ENCODE peak calls at places on chromosomes 13 and 19, in six cellular contexts. E is IMR-90, S is tibial nerve, R is left ventricle myocardium inferior, I is ovary, J is ascending aorta. L is an unnamed sample.
A peak's percentile ranks its signal among the peaks of the same experiment; 100 is the strongest.

GRCh38 chr19:39342647-39343305 is 555 bp downstream of the SAMD4B start:
- DNase-seq in E (no peak), R (no peak), J (no peak), I (peak; percentile 52), S (no peak), L (no peak)

GRCh38 chr19:1355974-1356865 is 27.5 kb upstream of the NDUFS7 start:
- DNase-seq in J (no peak), E (peak; percentile 30), S (no peak), R (no peak), I (no peak), L (no peak)

GRCh38 chr19:15289673-15290072 is 42.7 kb downstream of the BRD4 start:
- DNase-seq in R (no peak), E (no peak), J (no peak), S (no peak), I (no peak), L (no peak)

GRCh38 chr13:77620138-77620537 is 77.3 kb upstream of the SLAIN1 start:
- DNase-seq in E (no peak), R (no peak), S (no peak), I (no peak), J (no peak), L (no peak)

GRCh38 chr19:30742981-30743380 is 370.8 kb downstream of the ZNF536 start:
- DNase-seq in I (no peak), E (no peak), J (no peak), S (no peak), R (no peak), L (peak; percentile 62)

GRCh38 chr13:42396501-42396900 is 124.5 kb downstream of the AKAP11 start:
- DNase-seq in E (no peak), R (no peak), I (no peak), J (no peak), S (no peak), L (no peak)

GRCh38 chr13:43245374-43245964 is 222.1 kb downstream of the DNAJC15 start:
- DNase-seq in I (no peak), S (no peak), R (no peak), J (no peak), E (peak; percentile 92), L (no peak)

GRCh38 chr13:58461217-58461616 is 829.7 kb downstream of the PCDH17 start:
- DNase-seq in R (no peak), S (no peak), E (no peak), J (no peak), I (no peak), L (no peak)

GRCh38 chr13:49616688-49617065 is 11.6 kb upstream of the ARL11 start:
- DNase-seq in E (no peak), R (no peak), S (no peak), I (no peak), J (no peak), L (no peak)

GRCh38 chr19:15436012-15436825 is 13.5 kb downstream of the WIZ start:
- DNase-seq in R (no peak), E (no peak), S (no peak), J (no peak), I (no peak), L (no peak)

GRCh38 chr13:26628706-26629105 is 71.2 kb downstream of the WASF3 start:
- DNase-seq in E (peak; percentile 40), S (no peak), I (no peak), R (no peak), J (no peak), L (no peak)

GRCh38 chr13:113211774-113212173 is 2.4 kb downstream of the CUL4A start:
- DNase-seq in E (no peak), I (no peak), J (no peak), R (no peak), S (no peak), L (peak; percentile 67)

GRCh38 chr19:29263305-29264080 is 50.5 kb upstream of the UQCRFS1 start:
- DNase-seq in E (peak; percentile 17), J (no peak), S (peak; percentile 55), I (peak; percentile 31), R (peak; percentile 32), L (no peak)

GRCh38 chr13:73421310-73421912 is 362.6 kb downstream of the KLF5 start:
- DNase-seq in E (peak; percentile 68), I (no peak), S (no peak), R (no peak), J (no peak), L (no peak)

GRCh38 chr19:28710278-28710677 is 502.7 kb downstream of the UQCRFS1 start:
- DNase-seq in R (no peak), J (no peak), I (no peak), E (peak; percentile 67), S (peak; percentile 28), L (no peak)

GRCh38 chr13:73995752-73996151 is 138.5 kb downstream of the KLF12 start:
- DNase-seq in I (no peak), S (no peak), J (no peak), R (no peak), E (no peak), L (no peak)

GRCh38 chr19:29680447-29680846 is 15.2 kb downstream of the PLEKHF1 start:
- DNase-seq in J (no peak), I (no peak), S (no peak), E (no peak), R (peak; percentile 53), L (no peak)

GRCh38 chr13:68380041-68380973 is 1150.2 kb upstream of the PCDH9 start:
- DNase-seq in I (no peak), R (no peak), J (no peak), E (no peak), S (no peak), L (no peak)

GRCh38 chr13:43079392-43079931 is 56.1 kb downstream of the DNAJC15 start:
- DNase-seq in J (no peak), R (no peak), I (no peak), S (no peak), E (no peak), L (no peak)

GRCh38 chr19:48928164-48929005 is 5.1 kb upstream of the DHDH start:
- DNase-seq in R (no peak), E (peak; percentile 58), S (no peak), J (no peak), I (no peak), L (no peak)

GRCh38 chr13:51249767-51250741 is 27.9 kb downstream of the FAM124A start:
- DNase-seq in J (no peak), E (no peak), R (no peak), S (no peak), I (no peak), L (no peak)

GRCh38 chr13:96112936-96113335 is 23.0 kb downstream of the HS6ST3 start:
- DNase-seq in J (no peak), R (no peak), S (no peak), I (no peak), E (no peak), L (no peak)

GRCh38 chr19:2476451-2477140 is 669 bp downstream of the GADD45B start:
- DNase-seq in E (peak; percentile 74), I (peak; percentile 62), R (peak; percentile 49), J (no peak), S (no peak), L (peak; percentile 90)

GRCh38 chr13:81957121-81957520 is 1616.2 kb upstream of the SPRY2 start:
- DNase-seq in S (no peak), I (no peak), R (no peak), E (no peak), J (no peak), L (no peak)

GRCh38 chr13:31038834-31039552 is 106.5 kb downstream of the TEX26 start:
- DNase-seq in J (no peak), R (no peak), I (no peak), E (peak; percentile 44), S (no peak), L (peak; percentile 36)

GRCh38 chr19:18278521-18279265 is 2.7 kb downstream of the JUND start:
- DNase-seq in R (no peak), J (no peak), S (no peak), E (no peak), I (peak; percentile 68), L (no peak)

GRCh38 chr19:52566588-52566987 is 3.5 kb upstream of the ZNF701 start:
- DNase-seq in R (no peak), S (no peak), J (no peak), E (peak; percentile 84), I (no peak), L (no peak)

GRCh38 chr13:61954092-61954491 is 538.4 kb upstream of the PCDH20 start:
- DNase-seq in J (no peak), E (peak; percentile 0), R (no peak), I (no peak), S (no peak), L (no peak)
- TF ChIP-seq CTCF in J (peak; percentile 10), E (no peak), R (peak; percentile 47), I (no peak), S (no peak), L (peak; percentile 67)

GRCh38 chr19:35911173-35911572 is 3.1 kb upstream of the TYROBP start:
- DNase-seq in J (no peak), R (no peak), S (no peak), E (no peak), I (no peak), L (no peak)
- TF ChIP-seq CTCF in J (no peak), R (no peak), S (no peak), E (no peak), I (no peak), L (no peak)

GRCh38 chr13:20773194-20774080 is at the start of gene EEF1AKMT1:
- DNase-seq in R (peak; percentile 95), S (peak; percentile 88), J (peak; percentile 60), E (peak; percentile 91), I (peak; percentile 96), L (peak; percentile 98)
- TF ChIP-seq CTCF in R (no peak), S (no peak), J (no peak), E (no peak), I (no peak), L (no peak)

DNA sequence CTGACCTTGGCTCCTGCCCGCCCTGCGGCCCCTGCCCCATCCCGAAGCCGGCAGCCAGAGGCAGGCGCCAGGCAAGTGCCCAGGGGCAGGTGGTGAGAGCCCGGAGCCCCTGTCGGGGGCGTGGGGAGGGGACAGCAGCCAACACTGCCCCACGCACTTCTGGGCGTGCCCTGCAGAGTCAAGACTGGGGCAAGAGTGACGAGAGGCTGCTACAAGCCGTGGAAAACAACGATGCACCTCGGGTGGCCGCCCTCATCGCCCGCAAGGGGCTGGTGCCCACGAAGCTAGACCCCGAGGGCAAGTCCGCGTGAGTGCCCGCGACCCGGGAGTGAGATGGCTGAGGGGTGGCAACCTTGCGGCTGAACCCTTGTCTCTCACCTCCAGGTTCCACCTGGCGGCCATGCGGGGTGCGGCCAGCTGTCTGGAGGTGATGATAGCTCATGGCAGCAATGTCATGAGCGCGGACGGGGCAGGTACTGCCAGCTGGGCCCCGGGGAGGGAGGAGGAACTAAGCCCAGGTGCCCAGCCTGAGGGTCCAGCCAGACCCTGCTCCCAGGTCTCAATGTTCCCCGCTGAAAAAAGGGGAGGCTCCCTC is 17.3 kb downstream of the ANKRD24 start:
- DNase-seq in I (no peak), S (no peak), J (no peak), E (no peak), R (no peak), L (no peak)
- TF ChIP-seq CTCF in I (no peak), S (no peak), J (no peak), E (no peak), R (no peak), L (no peak)

DNA sequence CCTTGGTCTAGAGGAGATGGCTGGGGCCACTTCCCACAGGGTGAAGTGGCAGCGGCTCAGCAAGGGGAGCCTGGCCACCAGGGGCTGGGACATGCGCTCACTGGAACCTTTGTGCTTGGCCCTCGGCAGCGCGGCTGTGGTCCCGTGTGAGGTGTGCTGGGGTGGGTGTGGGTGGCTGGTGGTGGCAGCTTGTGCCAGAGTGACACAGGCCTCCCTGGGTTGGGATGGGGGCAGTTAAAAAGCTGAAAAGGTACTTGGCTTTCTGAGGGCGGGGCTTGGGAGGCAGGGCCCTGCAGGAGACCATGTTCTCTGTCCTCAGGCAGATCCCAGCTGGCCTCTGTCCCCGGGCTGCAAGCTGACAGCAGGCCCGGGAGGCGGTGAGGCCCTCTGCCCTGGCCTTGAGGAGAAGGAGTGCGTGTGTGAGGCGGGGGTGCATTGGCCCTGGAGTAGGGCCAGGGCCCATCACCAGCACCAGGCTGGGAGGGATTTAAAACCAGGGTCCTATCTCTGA is 17.3 kb downstream of the MPND start:
- DNase-seq in I (peak; percentile 82), R (no peak), S (no peak), J (no peak), E (no peak), L (no peak)
- TF ChIP-seq CTCF in I (no peak), R (no peak), S (no peak), J (no peak), E (no peak), L (no peak)